ENCODE peak calls at places on chromosome 3, in eight cellular contexts. One of them, this sample, is unnamed.

GRCh38 chr3:193883551-193883950 is 252.4 kb upstream of the HES1 start:
- DNase-seq in suprapubic skin: no peak
- DNase-seq in lower leg skin: no peak
- DNase-seq in skeletal muscle cell: no peak
- DNase-seq in heart left ventricle: no peak
- DNase-seq in psoas muscle: no peak
- DNase-seq in CD8-positive, alpha-beta T cell: no peak
- DNase-seq in cardiac muscle cell: peak
- DNase-seq in this sample: no peak

GRCh38 chr3:118823626-118824025 is 211.0 kb downstream of the IGSF11 start:
- DNase-seq in suprapubic skin: no peak
- DNase-seq in skeletal muscle cell: no peak
- DNase-seq in CD8-positive, alpha-beta T cell: no peak
- DNase-seq in cardiac muscle cell: no peak
- DNase-seq in heart left ventricle: no peak
- DNase-seq in lower leg skin: no peak
- DNase-seq in psoas muscle: no peak
- DNase-seq in this sample: no peak

GRCh38 chr3:153599685-153600084 is 437.7 kb downstream of the RAP2B start:
- DNase-seq in cardiac muscle cell: peak
- DNase-seq in lower leg skin: no peak
- DNase-seq in CD8-positive, alpha-beta T cell: no peak
- DNase-seq in suprapubic skin: no peak
- DNase-seq in psoas muscle: no peak
- DNase-seq in skeletal muscle cell: peak
- DNase-seq in heart left ventricle: no peak
- DNase-seq in this sample: no peak

GRCh38 chr3:33956211-33956610 is 157.8 kb downstream of the PDCD6IP start:
- DNase-seq in cardiac muscle cell: no peak
- DNase-seq in suprapubic skin: no peak
- DNase-seq in heart left ventricle: no peak
- DNase-seq in lower leg skin: no peak
- DNase-seq in skeletal muscle cell: no peak
- DNase-seq in CD8-positive, alpha-beta T cell: no peak
- DNase-seq in psoas muscle: no peak
- DNase-seq in this sample: no peak

GRCh38 chr3:100875239-100875638 is 118.0 kb downstream of the ABI3BP start:
- DNase-seq in cardiac muscle cell: peak
- DNase-seq in lower leg skin: no peak
- DNase-seq in psoas muscle: no peak
- DNase-seq in skeletal muscle cell: peak
- DNase-seq in heart left ventricle: peak
- DNase-seq in suprapubic skin: no peak
- DNase-seq in CD8-positive, alpha-beta T cell: no peak
- DNase-seq in this sample: no peak

GRCh38 chr3:196093271-196094111 is 11.6 kb upstream of the TFRC start:
- DNase-seq in CD8-positive, alpha-beta T cell: no peak
- DNase-seq in heart left ventricle: no peak
- DNase-seq in lower leg skin: peak
- DNase-seq in suprapubic skin: no peak
- DNase-seq in skeletal muscle cell: no peak
- DNase-seq in psoas muscle: no peak
- DNase-seq in cardiac muscle cell: peak
- DNase-seq in this sample: no peak

GRCh38 chr3:18556503-18556902 is 131.4 kb upstream of the SATB1 start:
- DNase-seq in psoas muscle: no peak
- DNase-seq in lower leg skin: no peak
- DNase-seq in heart left ventricle: no peak
- DNase-seq in skeletal muscle cell: no peak
- DNase-seq in CD8-positive, alpha-beta T cell: peak
- DNase-seq in cardiac muscle cell: peak
- DNase-seq in suprapubic skin: no peak
- DNase-seq in this sample: no peak

GRCh38 chr3:171328419-171329082 is 131.7 kb downstream of the TNIK start:
- DNase-seq in psoas muscle: no peak
- DNase-seq in skeletal muscle cell: no peak
- DNase-seq in CD8-positive, alpha-beta T cell: peak
- DNase-seq in cardiac muscle cell: peak
- DNase-seq in suprapubic skin: no peak
- DNase-seq in lower leg skin: no peak
- DNase-seq in heart left ventricle: no peak
- DNase-seq in this sample: no peak

GRCh38 chr3:102141096-102141912 is 292.0 kb downstream of the NFKBIZ start:
- DNase-seq in cardiac muscle cell: peak
- DNase-seq in psoas muscle: no peak
- DNase-seq in CD8-positive, alpha-beta T cell: no peak
- DNase-seq in skeletal muscle cell: no peak
- DNase-seq in lower leg skin: no peak
- DNase-seq in suprapubic skin: no peak
- DNase-seq in heart left ventricle: no peak
- DNase-seq in this sample: no peak

GRCh38 chr3:171320721-171321120 is 139.5 kb downstream of the TNIK start:
- DNase-seq in skeletal muscle cell: no peak
- DNase-seq in CD8-positive, alpha-beta T cell: no peak
- DNase-seq in lower leg skin: no peak
- DNase-seq in cardiac muscle cell: peak
- DNase-seq in suprapubic skin: no peak
- DNase-seq in heart left ventricle: peak
- DNase-seq in psoas muscle: peak
- DNase-seq in this sample: peak

GRCh38 chr3:168165390-168166269 is 69.9 kb upstream of the GOLIM4 start:
- DNase-seq in heart left ventricle: peak
- DNase-seq in CD8-positive, alpha-beta T cell: no peak
- DNase-seq in psoas muscle: no peak
- DNase-seq in cardiac muscle cell: peak
- DNase-seq in suprapubic skin: no peak
- DNase-seq in skeletal muscle cell: peak
- DNase-seq in lower leg skin: peak
- DNase-seq in this sample: peak

GRCh38 chr3:65776494-65776893 is 262.2 kb downstream of the MAGI1 start:
- DNase-seq in skeletal muscle cell: no peak
- DNase-seq in suprapubic skin: no peak
- DNase-seq in lower leg skin: no peak
- DNase-seq in cardiac muscle cell: no peak
- DNase-seq in heart left ventricle: no peak
- DNase-seq in psoas muscle: no peak
- DNase-seq in CD8-positive, alpha-beta T cell: no peak
- DNase-seq in this sample: no peak

GRCh38 chr3:153970735-153971347 is 150.3 kb upstream of the ARHGEF26 start:
- DNase-seq in skeletal muscle cell: no peak
- DNase-seq in cardiac muscle cell: peak
- DNase-seq in suprapubic skin: no peak
- DNase-seq in CD8-positive, alpha-beta T cell: no peak
- DNase-seq in heart left ventricle: no peak
- DNase-seq in lower leg skin: no peak
- DNase-seq in psoas muscle: no peak
- DNase-seq in this sample: no peak

GRCh38 chr3:195888981-195889842 is 19.1 kb downstream of the TNK2 start:
- DNase-seq in suprapubic skin: no peak
- DNase-seq in psoas muscle: peak
- DNase-seq in heart left ventricle: no peak
- DNase-seq in skeletal muscle cell: no peak
- DNase-seq in cardiac muscle cell: no peak
- DNase-seq in lower leg skin: no peak
- DNase-seq in CD8-positive, alpha-beta T cell: no peak
- DNase-seq in this sample: no peak

GRCh38 chr3:16784958-16785357 is 99.8 kb upstream of the PLCL2 start:
- DNase-seq in suprapubic skin: no peak
- DNase-seq in heart left ventricle: no peak
- DNase-seq in psoas muscle: no peak
- DNase-seq in cardiac muscle cell: no peak
- DNase-seq in skeletal muscle cell: no peak
- DNase-seq in CD8-positive, alpha-beta T cell: no peak
- DNase-seq in lower leg skin: no peak
- DNase-seq in this sample: no peak

GRCh38 chr3:129794319-129795201 is 99.0 kb downstream of the TMCC1 start:
- DNase-seq in skeletal muscle cell: no peak
- DNase-seq in suprapubic skin: peak
- DNase-seq in lower leg skin: no peak
- DNase-seq in CD8-positive, alpha-beta T cell: no peak
- DNase-seq in cardiac muscle cell: peak
- DNase-seq in heart left ventricle: peak
- DNase-seq in psoas muscle: peak
- DNase-seq in this sample: peak
- H3K4me3 ChIP-seq in skeletal muscle cell: no peak
- H3K4me3 ChIP-seq in suprapubic skin: peak
- H3K4me3 ChIP-seq in lower leg skin: no peak
- H3K4me3 ChIP-seq in CD8-positive, alpha-beta T cell: peak
- H3K4me3 ChIP-seq in cardiac muscle cell: no peak
- H3K4me3 ChIP-seq in heart left ventricle: peak
- H3K4me3 ChIP-seq in psoas muscle: peak
- H3K4me3 ChIP-seq in this sample: no peak

GRCh38 chr3:11641683-11642407 is 1.9 kb downstream of the VGLL4 start:
- DNase-seq in skeletal muscle cell: no peak
- DNase-seq in lower leg skin: no peak
- DNase-seq in suprapubic skin: no peak
- DNase-seq in CD8-positive, alpha-beta T cell: no peak
- DNase-seq in heart left ventricle: no peak
- DNase-seq in cardiac muscle cell: peak
- DNase-seq in psoas muscle: no peak
- DNase-seq in this sample: no peak

GRCh38 chr3:11641316-11641682 is 2.4 kb downstream of the VGLL4 start:
- DNase-seq in skeletal muscle cell: no peak
- DNase-seq in lower leg skin: no peak
- DNase-seq in psoas muscle: no peak
- DNase-seq in heart left ventricle: no peak
- DNase-seq in suprapubic skin: no peak
- DNase-seq in CD8-positive, alpha-beta T cell: no peak
- DNase-seq in cardiac muscle cell: peak
- DNase-seq in this sample: no peak

GRCh38 chr3:11638669-11639402 is 4.9 kb downstream of the VGLL4 start:
- DNase-seq in suprapubic skin: no peak
- DNase-seq in heart left ventricle: no peak
- DNase-seq in cardiac muscle cell: no peak
- DNase-seq in psoas muscle: peak
- DNase-seq in skeletal muscle cell: no peak
- DNase-seq in lower leg skin: no peak
- DNase-seq in CD8-positive, alpha-beta T cell: no peak
- DNase-seq in this sample: no peak

GRCh38 chr3:11637901-11638668 is 5.6 kb downstream of the VGLL4 start:
- DNase-seq in heart left ventricle: no peak
- DNase-seq in suprapubic skin: no peak
- DNase-seq in CD8-positive, alpha-beta T cell: no peak
- DNase-seq in lower leg skin: no peak
- DNase-seq in psoas muscle: no peak
- DNase-seq in skeletal muscle cell: no peak
- DNase-seq in cardiac muscle cell: peak
- DNase-seq in this sample: no peak

GRCh38 chr3:11640009-11640673 is 3.6 kb downstream of the VGLL4 start:
- DNase-seq in skeletal muscle cell: no peak
- DNase-seq in cardiac muscle cell: no peak
- DNase-seq in lower leg skin: no peak
- DNase-seq in CD8-positive, alpha-beta T cell: no peak
- DNase-seq in heart left ventricle: no peak
- DNase-seq in psoas muscle: no peak
- DNase-seq in suprapubic skin: no peak
- DNase-seq in this sample: no peak
- H3K4me3 ChIP-seq in skeletal muscle cell: peak
- H3K4me3 ChIP-seq in cardiac muscle cell: no peak
- H3K4me3 ChIP-seq in lower leg skin: no peak
- H3K4me3 ChIP-seq in CD8-positive, alpha-beta T cell: no peak
- H3K4me3 ChIP-seq in heart left ventricle: no peak
- H3K4me3 ChIP-seq in psoas muscle: peak
- H3K4me3 ChIP-seq in suprapubic skin: peak
- H3K4me3 ChIP-seq in this sample: no peak

GRCh38 chr3:57165637-57166036 is 484 bp upstream of the IL17RD start:
- DNase-seq in lower leg skin: no peak
- DNase-seq in cardiac muscle cell: no peak
- DNase-seq in skeletal muscle cell: no peak
- DNase-seq in suprapubic skin: no peak
- DNase-seq in psoas muscle: no peak
- DNase-seq in CD8-positive, alpha-beta T cell: no peak
- DNase-seq in heart left ventricle: no peak
- DNase-seq in this sample: no peak

GRCh38 chr3:57164606-57165573 is at the start of gene IL17RD:
- DNase-seq in CD8-positive, alpha-beta T cell: no peak
- DNase-seq in suprapubic skin: peak
- DNase-seq in psoas muscle: peak
- DNase-seq in skeletal muscle cell: peak
- DNase-seq in lower leg skin: peak
- DNase-seq in heart left ventricle: peak
- DNase-seq in cardiac muscle cell: peak
- DNase-seq in this sample: peak

GRCh38 chr3:57161915-57162314 is 3.2 kb downstream of the IL17RD start:
- DNase-seq in heart left ventricle: no peak
- DNase-seq in suprapubic skin: no peak
- DNase-seq in psoas muscle: no peak
- DNase-seq in cardiac muscle cell: no peak
- DNase-seq in lower leg skin: no peak
- DNase-seq in CD8-positive, alpha-beta T cell: no peak
- DNase-seq in skeletal muscle cell: no peak
- DNase-seq in this sample: no peak

GRCh38 chr3:57164217-57164605 is 942 bp downstream of the IL17RD start:
- DNase-seq in skeletal muscle cell: no peak
- DNase-seq in lower leg skin: peak
- DNase-seq in suprapubic skin: no peak
- DNase-seq in CD8-positive, alpha-beta T cell: no peak
- DNase-seq in cardiac muscle cell: peak
- DNase-seq in heart left ventricle: peak
- DNase-seq in psoas muscle: peak
- DNase-seq in this sample: no peak

GRCh38 chr3:57163751-57164150 is 1.4 kb downstream of the IL17RD start:
- DNase-seq in CD8-positive, alpha-beta T cell: no peak
- DNase-seq in psoas muscle: no peak
- DNase-seq in suprapubic skin: no peak
- DNase-seq in cardiac muscle cell: no peak
- DNase-seq in heart left ventricle: no peak
- DNase-seq in lower leg skin: no peak
- DNase-seq in skeletal muscle cell: no peak
- DNase-seq in this sample: no peak
- H3K4me3 ChIP-seq in CD8-positive, alpha-beta T cell: no peak
- H3K4me3 ChIP-seq in psoas muscle: peak
- H3K4me3 ChIP-seq in suprapubic skin: peak
- H3K4me3 ChIP-seq in cardiac muscle cell: peak
- H3K4me3 ChIP-seq in heart left ventricle: peak
- H3K4me3 ChIP-seq in lower leg skin: no peak
- H3K4me3 ChIP-seq in skeletal muscle cell: peak
- H3K4me3 ChIP-seq in this sample: peak

DNA sequence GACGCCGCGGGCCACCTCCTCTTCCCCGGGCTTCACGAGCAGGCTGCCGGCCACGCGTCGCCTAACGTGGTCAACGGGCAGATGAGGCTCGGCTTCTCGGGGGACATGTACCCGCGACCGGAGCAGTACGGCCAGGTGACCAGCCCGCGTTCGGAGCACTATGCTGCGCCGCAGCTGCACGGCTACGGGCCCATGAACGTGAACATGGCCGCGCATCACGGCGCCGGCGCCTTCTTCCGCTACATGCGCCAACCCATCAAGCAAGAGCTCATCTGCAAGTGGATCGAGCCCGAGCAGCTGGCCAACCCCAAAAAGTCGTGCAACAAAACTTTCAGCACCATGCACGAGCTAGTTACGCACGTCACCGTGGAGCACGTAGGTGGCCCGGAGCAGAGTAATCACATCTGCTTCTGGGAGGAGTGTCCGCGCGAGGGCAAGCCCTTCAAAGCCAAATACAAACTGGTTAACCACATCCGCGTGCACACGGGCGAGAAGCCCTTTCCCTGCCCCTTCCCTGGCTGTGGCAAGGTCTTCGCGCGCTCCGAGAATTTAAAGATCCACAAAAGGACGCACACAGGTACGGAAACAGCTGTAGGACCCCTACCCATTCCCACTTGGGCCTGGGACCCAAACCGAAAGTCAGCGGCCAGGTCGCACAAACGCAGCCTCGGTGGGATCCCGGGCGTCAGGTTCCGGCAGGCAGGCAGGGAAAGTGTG is 1.5 kb downstream of the ZIC1 start:
- DNase-seq in skeletal muscle cell: peak
- DNase-seq in cardiac muscle cell: peak
- DNase-seq in suprapubic skin: no peak
- DNase-seq in CD8-positive, alpha-beta T cell: no peak
- DNase-seq in heart left ventricle: no peak
- DNase-seq in psoas muscle: peak
- DNase-seq in lower leg skin: peak
- DNase-seq in this sample: no peak
- H3K4me3 ChIP-seq in skeletal muscle cell: peak
- H3K4me3 ChIP-seq in cardiac muscle cell: peak
- H3K4me3 ChIP-seq in suprapubic skin: peak
- H3K4me3 ChIP-seq in CD8-positive, alpha-beta T cell: peak
- H3K4me3 ChIP-seq in heart left ventricle: peak
- H3K4me3 ChIP-seq in psoas muscle: peak
- H3K4me3 ChIP-seq in lower leg skin: peak
- H3K4me3 ChIP-seq in this sample: no peak

This sample was measured in sigmoid colon.